ENCODE peak calls at places on chromosomes 4 and X, in seven cellular contexts. Y is brain microvascular endothelial cell; K is HepG2; N is fibroblast of pulmonary artery; F is heart left ventricle; G is activated CD8-positive, alpha-beta T cell treated with anti-CD3 and anti-CD28 coated beads for 36 hours; Z is right atrium auricular region. J is an unnamed sample.

GRCh38 chr4:133150643-133151300 is 1.7 kb downstream of the PCDH10 start:
- DNase-seq in Y (peak; percentile 20), K (no peak), N (peak; percentile 39), F (peak; percentile 11), G (peak; percentile 2), Z (no peak), J (no peak)

GRCh38 chrX:121579016-121579760 is 531.8 kb downstream of the GLUD2 start:
- DNase-seq in Y (peak; percentile 3), K (peak; percentile 7), N (peak; percentile 53), F (no peak), G (peak; percentile 7), Z (no peak), J (no peak)

GRCh38 chrX:2325076-2325784 is 175.5 kb downstream of the DHRSX start:
- DNase-seq in Y (peak; percentile 76), K (no peak), N (peak; percentile 59), F (peak; percentile 89), G (peak; percentile 18), Z (peak; percentile 90), J (no peak)

GRCh38 chr4:8403173-8403753 is 37.3 kb downstream of the ACOX3 start:
- DNase-seq in Y (peak; percentile 77), K (peak; percentile 48), N (peak; percentile 86), F (peak; percentile 90), G (peak; percentile 63), Z (peak; percentile 92), J (peak; percentile 74)

GRCh38 chr4:181938641-181939040 is 304.6 kb upstream of the TENM3 start:
- DNase-seq in Y (no peak), K (no peak), N (no peak), F (no peak), G (no peak), Z (no peak), J (no peak)

GRCh38 chr4:66160606-66161005 is 490.3 kb upstream of the EPHA5 start:
- DNase-seq in Y (no peak), K (no peak), N (peak; percentile 46), F (no peak), G (no peak), Z (no peak), J (no peak)

GRCh38 chr4:59855630-59856352 is 1344.3 kb upstream of the ADGRL3 start:
- DNase-seq in Y (no peak), K (no peak), N (no peak), F (no peak), G (no peak), Z (no peak), J (no peak)

GRCh38 chrX:38561126-38561868 is at the start of gene TSPAN7:
- DNase-seq in Y (peak; percentile 42), K (peak; percentile 46), N (peak; percentile 63), F (peak; percentile 83), G (peak; percentile 83), Z (peak; percentile 70), J (peak; percentile 67)

GRCh38 chr4:147175460-147176025 is 229.9 kb upstream of the TTC29 start:
- DNase-seq in Y (no peak), K (no peak), N (peak; percentile 42), F (no peak), G (no peak), Z (no peak), J (no peak)

GRCh38 chr4:153573881-153574807 is 108.0 kb downstream of the TMEM131L start:
- DNase-seq in Y (peak; percentile 83), K (peak; percentile 63), N (peak; percentile 85), F (peak; percentile 68), G (peak; percentile 80), Z (peak; percentile 76), J (no peak)

GRCh38 chr4:24794111-24794860 is 1.1 kb upstream of the SOD3 start:
- DNase-seq in Y (peak; percentile 68), K (no peak), N (peak; percentile 66), F (peak; percentile 64), G (no peak), Z (peak; percentile 69), J (no peak)

GRCh38 chr4:111359602-111360001 is 736.7 kb upstream of the PITX2 start:
- DNase-seq in Y (no peak), K (no peak), N (no peak), F (no peak), G (no peak), Z (no peak), J (no peak)

GRCh38 chr4:184748251-184748652 is 14.4 kb upstream of the CENPU start:
- DNase-seq in Y (no peak), K (no peak), N (no peak), F (peak; percentile 72), G (no peak), Z (no peak), J (no peak)

GRCh38 chr4:5839751-5840674 is 52.9 kb downstream of the CRMP1 start:
- DNase-seq in Y (no peak), K (no peak), N (peak; percentile 77), F (peak; percentile 66), G (no peak), Z (peak; percentile 76), J (no peak)

GRCh38 chr4:140257461-140258305 is 103.7 kb upstream of the MAML3 start:
- DNase-seq in Y (no peak), K (no peak), N (no peak), F (no peak), G (no peak), Z (no peak), J (no peak)

GRCh38 chrX:39907964-39908616 is 189.7 kb downstream of the BCOR start:
- DNase-seq in Y (peak; percentile 90), K (peak; percentile 61), N (peak; percentile 90), F (peak; percentile 74), G (peak; percentile 21), Z (peak; percentile 68), J (no peak)

GRCh38 chr4:31089815-31090214 is 369.6 kb downstream of the PCDH7 start:
- DNase-seq in Y (peak; percentile 40), K (no peak), N (peak; percentile 54), F (peak; percentile 73), G (no peak), Z (no peak), J (no peak)

GRCh38 chrX:47218920-47219815 is 687 bp downstream of the CDK16 start:
- DNase-seq in Y (no peak), K (no peak), N (no peak), F (peak; percentile 68), G (peak; percentile 49), Z (no peak), J (peak; percentile 59)

GRCh38 chr4:148540622-148541326 is 98.6 kb upstream of the NR3C2 start:
- DNase-seq in Y (no peak), K (no peak), N (no peak), F (peak; percentile 43), G (no peak), Z (no peak), J (no peak)

GRCh38 chr4:84685105-84685504 is 102.2 kb downstream of the CDS1 start:
- DNase-seq in Y (no peak), K (no peak), N (no peak), F (no peak), G (no peak), Z (no peak), J (no peak)

GRCh38 chr4:185215261-185215660 is 5.9 kb downstream of the SNX25 start:
- DNase-seq in Y (no peak), K (no peak), N (no peak), F (no peak), G (no peak), Z (no peak), J (no peak)

GRCh38 chr4:155734065-155734464 is 24.8 kb upstream of the GUCY1B1 start:
- DNase-seq in Y (peak; percentile 26), K (no peak), N (peak; percentile 13), F (no peak), G (no peak), Z (no peak), J (no peak)

GRCh38 chrX:71823391-71824057 is 60.4 kb downstream of the CXorf49B start:
- DNase-seq in Y (no peak), K (no peak), N (no peak), F (no peak), G (no peak), Z (no peak), J (no peak)

GRCh38 chrX:111382277-111382676 is 29.7 kb downstream of the DCX start:
- DNase-seq in Y (no peak), K (no peak), N (no peak), F (no peak), G (no peak), Z (no peak), J (no peak)

GRCh38 chrX:111386884-111387283 is 25.1 kb downstream of the DCX start:
- DNase-seq in Y (no peak), K (no peak), N (no peak), F (no peak), G (no peak), Z (no peak), J (no peak)

GRCh38 chrX:111387470-111387869 is 24.5 kb downstream of the DCX start:
- DNase-seq in Y (no peak), K (no peak), N (no peak), F (no peak), G (no peak), Z (no peak), J (no peak)
- TF ChIP-seq CTCF in Y (no peak), K (no peak), N (no peak), F (no peak), G (no peak), Z (no peak), J (no peak)

DNA sequence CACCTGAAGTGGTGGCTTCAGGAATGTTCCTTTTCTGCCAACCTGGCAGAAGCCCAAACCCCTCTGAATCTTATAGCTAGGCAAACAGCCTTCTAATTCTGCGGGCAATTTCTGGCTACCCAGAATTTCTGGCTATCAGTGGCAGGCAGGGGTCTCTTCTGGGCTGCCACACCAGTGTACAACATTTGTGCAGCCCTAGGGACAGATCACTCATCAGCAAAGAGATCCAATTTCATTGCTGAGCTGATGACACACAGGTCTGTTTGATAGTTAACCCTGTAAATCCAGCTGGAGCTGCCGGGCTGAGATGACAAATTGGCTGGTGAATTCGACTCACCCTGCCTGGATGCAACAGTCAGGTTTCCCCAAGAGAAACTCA is 2.4 kb downstream of the MID1 start:
- DNase-seq in Y (peak; percentile 56), K (no peak), N (no peak), F (no peak), G (no peak), Z (no peak), J (no peak)
- TF ChIP-seq CTCF in Y (no peak), K (no peak), N (no peak), F (no peak), G (no peak), Z (no peak), J (no peak)

DNA sequence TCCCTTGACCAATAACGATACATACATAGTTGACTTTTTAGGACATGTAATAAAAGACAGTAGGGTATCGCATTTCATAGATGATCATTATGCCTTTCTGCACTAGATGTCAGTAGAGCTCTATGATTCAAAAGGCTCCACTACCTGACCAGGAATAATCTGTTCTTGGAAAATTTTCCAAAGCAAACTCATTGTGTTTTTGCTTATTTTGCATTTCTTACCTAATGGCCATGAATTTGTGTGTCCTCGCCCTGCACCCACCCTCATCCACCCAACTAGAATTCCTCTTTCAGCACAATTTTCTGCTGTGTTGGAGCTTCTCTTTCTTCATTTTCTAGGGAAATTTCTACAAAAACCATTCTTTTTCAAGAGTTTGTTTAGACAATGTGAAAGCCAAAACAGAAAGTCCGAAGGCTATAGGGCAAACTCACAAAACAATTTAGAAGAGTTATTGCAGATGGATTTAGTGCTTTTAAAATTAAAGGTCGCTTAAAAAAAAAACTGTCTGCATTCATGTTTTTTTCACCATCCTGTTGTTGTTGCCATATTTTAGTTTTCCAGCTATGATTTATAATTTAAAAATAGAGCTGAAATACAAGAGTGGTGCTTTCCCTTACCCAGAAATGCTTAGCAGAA is 183.6 kb downstream of the SPATA18 start:
- DNase-seq in Y (peak; percentile 17), K (peak; percentile 50), N (peak; percentile 50), F (no peak), G (no peak), Z (no peak), J (no peak)
- TF ChIP-seq CTCF in Y (no peak), K (peak; percentile 67), N (peak; percentile 38), F (peak; percentile 64), G (no peak), Z (peak; percentile 25), J (peak; percentile 68)

GRCh38 chrX:139864613-139865012 is 68.2 kb downstream of the ATP11C start:
- DNase-seq in Y (no peak), K (no peak), N (no peak), F (no peak), G (no peak), Z (no peak), J (no peak)

GRCh38 chrX:139862208-139862607 is 70.6 kb downstream of the ATP11C start:
- DNase-seq in Y (no peak), K (no peak), N (no peak), F (no peak), G (no peak), Z (no peak), J (no peak)
- TF ChIP-seq CTCF in Y (no peak), K (no peak), N (no peak), F (no peak), G (no peak), Z (no peak), J (peak; percentile 10)

J was measured in progenitor cell of endocrine pancreas.